ENCODE peak calls at places on chromosomes 12 and 14, in five cellular contexts. S, G, N, F and W are unnamed samples.

GRCh38 chr12:78062781-78063180 is 232.1 kb downstream of the NAV3 start:
- DNase-seq in N (no peak), S (no peak), F (peak; percentile 31), G (peak; percentile 43), W (no peak)

GRCh38 chr12:114671321-114671663 is 12.7 kb downstream of the TBX3 start:
- DNase-seq in N (no peak), S (no peak), G (no peak), F (no peak), W (no peak)

GRCh38 chr12:131897276-131897675 is 2.9 kb downstream of the ULK1 start:
- DNase-seq in F (no peak), S (peak; percentile 69), G (peak; percentile 53), N (no peak), W (no peak)

GRCh38 chr14:32900602-32901001 is 38.1 kb upstream of the NPAS3 start:
- DNase-seq in S (no peak), F (no peak), G (no peak), N (no peak), W (no peak)

GRCh38 chr12:102478416-102479098 is 1.8 kb downstream of the IGF1 start:
- DNase-seq in N (no peak), S (no peak), F (peak; percentile 28), G (no peak), W (no peak)

GRCh38 chr14:93231129-93231979 is 24.3 kb downstream of the UBR7 start:
- DNase-seq in G (peak; percentile 56), N (peak; percentile 95), S (no peak), F (no peak), W (no peak)

GRCh38 chr12:109737631-109738030 is 24.0 kb downstream of the FAM222A start:
- DNase-seq in G (no peak), S (no peak), N (peak; percentile 71), F (peak; percentile 25), W (no peak)

GRCh38 chr12:65675141-65675621 is 149.1 kb upstream of the HMGA2 start:
- DNase-seq in G (no peak), S (no peak), N (no peak), F (no peak), W (no peak)

GRCh38 chr12:121579190-121579791 is 1.5 kb downstream of the KDM2B start:
- DNase-seq in G (peak; percentile 64), S (peak; percentile 75), N (peak; percentile 76), F (peak; percentile 41), W (peak; percentile 60)

GRCh38 chr14:104433401-104434213 is 146.0 kb upstream of the C14orf180 start:
- DNase-seq in G (no peak), F (peak; percentile 24), N (peak; percentile 23), S (peak; percentile 59), W (no peak)

GRCh38 chr12:110538869-110539622 is 36.9 kb downstream of the RAD9B start:
- DNase-seq in S (no peak), G (no peak), N (no peak), F (peak; percentile 45), W (no peak)

GRCh38 chr14:22539831-22540230 is 49.2 kb downstream of the DAD1 start:
- DNase-seq in S (no peak), N (no peak), F (no peak), G (no peak), W (no peak)

GRCh38 chr12:82411561-82412230 is 53.4 kb downstream of the METTL25 start:
- DNase-seq in N (no peak), F (no peak), G (no peak), S (no peak), W (no peak)

GRCh38 chr14:68137704-68138619 is 318.4 kb downstream of the RAD51B start:
- DNase-seq in S (peak; percentile 81), F (peak; percentile 32), G (no peak), N (peak; percentile 5), W (peak; percentile 29)

GRCh38 chr12:92698466-92698865 is 4.3 kb upstream of the PLEKHG7 start:
- DNase-seq in S (no peak), F (no peak), N (no peak), G (no peak), W (no peak)

GRCh38 chr12:71636704-71637115 is 26.9 kb downstream of the ZFC3H1 start:
- DNase-seq in N (peak; percentile 53), S (no peak), G (no peak), F (no peak), W (no peak)

GRCh38 chr14:68874746-68875155 is 81.9 kb upstream of the ZFP36L1 start:
- DNase-seq in N (no peak), G (no peak), S (no peak), F (no peak), W (no peak)

GRCh38 chr12:1749019-1749418 is 58.1 kb downstream of the ADIPOR2 start:
- DNase-seq in F (no peak), N (no peak), S (no peak), G (no peak), W (no peak)

GRCh38 chr12:40692617-40693502 is 621 bp downstream of the CNTN1 start:
- DNase-seq in S (peak; percentile 65), G (peak; percentile 66), F (no peak), N (peak; percentile 66), W (peak; percentile 83)

GRCh38 chr12:124771462-124772361 is 92.0 kb downstream of the SCARB1 start:
- DNase-seq in S (peak; percentile 92), G (peak; percentile 93), F (peak; percentile 89), N (peak; percentile 93), W (peak; percentile 95)

GRCh38 chr14:85531594-85532391 is 1.8 kb downstream of the FLRT2 start:
- DNase-seq in G (peak; percentile 86), F (peak; percentile 26), S (peak; percentile 83), N (peak; percentile 21), W (peak; percentile 88)

DNA sequence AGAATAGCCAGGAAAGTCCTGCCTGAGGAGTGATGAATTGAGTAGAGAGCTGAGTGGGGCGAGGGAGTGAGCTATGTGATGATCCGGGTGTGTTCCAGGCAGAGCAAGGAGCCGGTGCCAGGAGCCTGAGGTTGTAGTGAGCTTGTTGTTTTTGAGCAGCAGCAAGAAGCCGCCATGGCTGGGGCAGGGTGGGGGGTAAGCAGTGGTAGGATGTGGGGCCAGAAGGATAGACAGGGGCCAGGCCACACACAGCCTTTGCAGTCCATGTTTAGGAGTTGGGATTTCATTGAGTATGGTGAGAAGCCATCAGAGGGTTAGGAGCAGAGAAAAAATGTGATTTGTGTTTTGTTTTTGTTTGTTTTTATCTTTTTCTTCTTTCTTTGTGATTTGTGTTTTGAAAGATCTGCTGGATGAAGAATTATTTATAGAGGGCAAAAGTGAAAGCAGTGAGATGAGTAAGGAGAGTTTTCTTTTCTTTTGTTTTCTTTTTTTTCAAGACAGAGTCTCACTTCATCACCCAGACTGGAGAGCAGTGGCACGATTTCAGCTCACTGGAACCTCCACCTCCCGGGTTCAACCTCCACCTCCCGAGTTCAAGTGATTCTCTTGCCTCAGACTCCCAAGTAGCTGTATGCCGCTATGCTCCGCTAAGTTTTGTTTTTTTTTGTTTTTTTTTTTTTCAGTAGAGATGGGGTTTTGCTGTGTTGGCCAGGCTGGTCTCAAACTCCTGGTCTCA is 92.3 kb upstream of the BCAT1 start:
- DNase-seq in G (no peak), N (no peak), S (no peak), F (no peak), W (no peak)
- H3K4me3 ChIP-seq in G (no peak overlapping the region), N (no peak overlapping the region), S (no peak overlapping the region), F (no peak overlapping the region), W (no peak overlapping the region)

DNA sequence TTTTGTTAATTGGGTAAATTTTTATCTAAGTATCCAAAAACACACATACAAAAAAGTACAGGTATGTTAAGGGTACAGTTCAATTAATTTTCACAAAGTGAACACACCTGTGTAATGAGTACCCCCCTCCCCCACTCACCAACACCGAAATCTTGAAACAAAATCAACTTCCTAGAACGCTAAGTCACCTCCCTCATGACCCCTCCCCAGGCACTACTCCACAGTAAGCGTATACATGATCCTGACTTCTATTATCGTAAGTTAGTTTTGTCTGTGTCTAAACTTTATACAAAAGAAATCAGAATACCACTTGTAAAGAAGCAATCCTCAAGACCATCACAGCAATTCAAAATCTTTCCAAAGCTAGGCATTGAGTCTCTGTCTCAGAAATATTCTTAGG is 100.5 kb downstream of the MED13L start:
- DNase-seq in G (no peak), S (no peak), N (no peak), F (no peak), W (no peak)
- TF ChIP-seq EP300 in G (no peak), S (no peak), N (no peak), F (no peak), W (no peak)

GRCh38 chr12:27333311-27334009 is 824 bp downstream of the BMAL2 start:
- DNase-seq in N (peak; percentile 76), F (peak; percentile 53), G (peak; percentile 36), S (peak; percentile 67), W (peak; percentile 91)

GRCh38 chr12:27331927-27332324 is 710 bp upstream of the BMAL2 start:
- DNase-seq in G (no peak), F (no peak), S (no peak), N (no peak), W (no peak)

GRCh38 chr12:27330846-27331245 is 1.8 kb upstream of the BMAL2 start:
- DNase-seq in S (no peak), N (no peak), G (no peak), F (no peak), W (no peak)

GRCh38 chr12:27332407-27333310 is at the start of gene BMAL2:
- DNase-seq in F (peak; percentile 54), S (no peak), G (peak; percentile 50), N (peak; percentile 87), W (peak; percentile 92)

DNA sequence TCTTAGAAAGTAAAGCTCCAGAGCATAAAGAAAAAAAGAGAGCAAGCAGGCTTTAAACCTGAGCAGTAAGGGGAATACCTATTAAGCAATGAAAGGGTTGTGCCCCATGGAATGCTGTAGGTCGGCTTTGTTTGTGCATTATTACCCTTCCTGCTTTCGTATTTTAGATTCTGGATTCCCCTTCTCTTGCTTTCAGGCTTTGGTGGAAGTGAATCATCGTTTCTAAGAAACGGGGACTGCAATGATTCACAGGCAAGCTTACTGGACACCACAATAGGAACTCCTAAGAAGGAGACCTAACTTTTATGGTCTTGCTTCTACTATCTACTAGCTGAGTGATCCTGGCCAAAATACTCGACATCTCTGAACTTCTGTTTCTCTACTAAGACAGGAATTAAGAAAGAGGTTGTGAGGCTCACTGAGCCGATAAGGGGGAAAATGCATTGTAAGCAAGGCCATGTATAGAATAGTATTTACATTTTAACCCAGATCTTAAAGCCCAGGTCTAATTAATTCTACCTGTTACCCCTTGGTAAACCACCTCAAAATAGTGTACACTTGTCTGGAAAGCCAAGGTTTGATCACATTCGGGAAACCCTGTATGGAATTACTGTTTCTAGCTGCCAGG is 1.2 kb upstream of the BMAL2 start:
- DNase-seq in N (no peak), F (no peak), G (no peak), S (no peak), W (peak; percentile 20)
- H3K27me3 ChIP-seq in N (no peaks in the 10 kb centered on the region), F (peaks cover 19% of the 10 kb centered on the region), G (no peaks in the 10 kb centered on the region), S (no peaks in the 10 kb centered on the region), W (no peaks in the 10 kb centered on the region)

GRCh38 chr14:28763914-28764848 is 2.4 kb upstream of the FOXG1 start:
- DNase-seq in G (no peak), N (no peak), S (no peak), F (no peak), W (no peak)
- H3K4me3 ChIP-seq in G (no peak overlapping the region), N (no peak overlapping the region), S (no peak overlapping the region), F (no peak overlapping the region), W (no peak overlapping the region)